ENCODE peak calls at places on chromosome 15, in ten cellular contexts. C is hippocampal formation; G is ACHN; Z is NCI-H2081; A is DMS153; S is lower lobe of right lung; M is GM06990; X is CD4-positive, alpha-beta memory T cell; H is A172; W is nucleus accumbens. J is an unnamed sample.

GRCh38 chr15:55349282-55349681 is 30.3 kb downstream of the PIGB start:
- DNase-seq in Z (no peak), G (no peak), M (no peak), C (no peak), S (no peak), X (no peak), H (no peak), W (no peak), A (no peak), J (no peak)

GRCh38 chr15:31223478-31224350 is 102.9 kb upstream of the KLF13 start:
- DNase-seq in G (no peak), H (no peak), C (no peak), S (no peak), A (no peak), Z (no peak), M (no peak), X (no peak), W (no peak), J (no peak)

GRCh38 chr15:84811151-84811550 is 6.0 kb upstream of the ALPK3 start:
- DNase-seq in W (no peak), X (no peak), A (no peak), Z (no peak), H (no peak), C (no peak), S (no peak), G (no peak), M (no peak), J (no peak)

GRCh38 chr15:95259965-95260364 is 1028.6 kb downstream of the MCTP2 start:
- DNase-seq in S (no peak), G (no peak), H (no peak), Z (no peak), X (no peak), M (peak; percentile 4), A (peak; percentile 2), C (no peak), W (no peak), J (no peak)

GRCh38 chr15:64251121-64251520 is 88.3 kb upstream of the PPIB start:
- DNase-seq in X (peak; percentile 16), M (no peak), C (no peak), G (no peak), H (no peak), S (no peak), Z (no peak), W (no peak), A (no peak), J (peak; percentile 23)

GRCh38 chr15:98442901-98443300 is 205.4 kb upstream of the IGF1R start:
- DNase-seq in A (no peak), W (no peak), Z (no peak), M (no peak), H (no peak), S (no peak), G (no peak), X (no peak), C (no peak), J (no peak)

GRCh38 chr15:73955851-73956250 is 29.6 kb downstream of the LOXL1 start:
- DNase-seq in C (no peak), S (no peak), G (no peak), H (peak; percentile 28), M (no peak), A (no peak), Z (no peak), X (no peak), W (no peak), J (no peak)

GRCh38 chr15:71549100-71549499 is 261.3 kb upstream of the NR2E3 start:
- DNase-seq in X (no peak), M (no peak), W (no peak), S (no peak), C (no peak), Z (no peak), G (no peak), H (no peak), A (no peak), J (no peak)

GRCh38 chr15:77380033-77380432 is 39.9 kb downstream of the PEAK1 start:
- DNase-seq in W (no peak), Z (no peak), X (no peak), A (no peak), S (no peak), G (no peak), C (no peak), H (no peak), M (no peak), J (no peak)

GRCh38 chr15:67433495-67434099 is 87.3 kb upstream of the C15orf61 start:
- DNase-seq in M (no peak), G (peak; percentile 48), W (no peak), H (peak; percentile 27), X (peak; percentile 9), A (no peak), Z (peak; percentile 12), S (no peak), C (no peak), J (peak; percentile 12)

GRCh38 chr15:66685638-66686150 is 16.3 kb upstream of the SMAD6 start:
- DNase-seq in G (no peak), M (no peak), H (no peak), S (no peak), X (no peak), C (no peak), Z (no peak), W (no peak), A (no peak), J (no peak)

GRCh38 chr15:83816124-83816883 is 162.4 kb downstream of the ADAMTSL3 start:
- DNase-seq in H (no peak), Z (no peak), G (no peak), M (no peak), C (no peak), A (no peak), S (no peak), X (no peak), W (no peak), J (no peak)

GRCh38 chr15:31347981-31348803 is 21.6 kb downstream of the KLF13 start:
- DNase-seq in S (no peak), Z (no peak), G (no peak), X (no peak), A (no peak), M (no peak), W (no peak), H (no peak), C (no peak), J (no peak)

GRCh38 chr15:68126415-68126814 is 72.3 kb downstream of the PIAS1 start:
- DNase-seq in A (no peak), W (no peak), H (peak; percentile 13), G (no peak), M (no peak), C (no peak), Z (no peak), S (peak; percentile 48), X (no peak), J (no peak)

GRCh38 chr15:32676095-32676643 is 34.7 kb downstream of the SCG5 start:
- DNase-seq in M (no peak), Z (no peak), S (no peak), H (no peak), X (no peak), W (no peak), C (no peak), G (no peak), A (no peak), J (no peak)

J was measured in stimulated activated naive CD8-positive, alpha-beta T cell treated with anti-CD3 and anti-CD28 coated beads, Interleukin-15, amount 100 ng/mL, for 72 hours.